ENCODE peak calls at places on chromosomes 5 and 9, in six cellular contexts. E, F, D, J, L and O are unnamed samples.

GRCh38 chr5:145495741-145496140 is 339.4 kb downstream of the PRELID2 start:
- DNase-seq in E (no peak), F (peak), D (no peak), J (no peak), L (peak), O (no peak)

GRCh38 chr9:128420651-128421473 is at the start of gene CERCAM:
- DNase-seq in E (peak), F (no peak), D (peak), J (peak), L (peak), O (peak)

GRCh38 chr5:150601774-150602345 is 38.6 kb upstream of the SYNPO start:
- DNase-seq in E (peak), F (no peak), D (no peak), J (no peak), L (no peak), O (no peak)

GRCh38 chr5:1930880-1931589 is 48.3 kb upstream of the IRX4 start:
- DNase-seq in E (peak), F (no peak), D (peak), J (no peak), L (peak), O (peak)

GRCh38 chr5:147046226-147046625 is 167.7 kb upstream of the PPP2R2B start:
- DNase-seq in E (no peak), F (no peak), D (no peak), J (no peak), L (no peak), O (no peak)

GRCh38 chr9:113520109-113520642 is 56.6 kb downstream of the RGS3 start:
- DNase-seq in E (no peak), F (peak), D (no peak), J (no peak), L (peak), O (no peak)

GRCh38 chr5:126998201-126998631 is 32.1 kb downstream of the MARCHF3 start:
- DNase-seq in E (no peak), F (no peak), D (no peak), J (peak), L (no peak), O (no peak)

GRCh38 chr5:179763215-179763945 is 30.4 kb upstream of the LTC4S start:
- DNase-seq in E (peak), F (peak), D (peak), J (peak), L (peak), O (peak)

GRCh38 chr5:4879693-4880303 is 260.3 kb upstream of the ADAMTS16 start:
- DNase-seq in E (no peak), F (peak), D (peak), J (peak), L (peak), O (peak)

GRCh38 chr5:151661968-151662732 is 24.6 kb downstream of the SPARC start:
- DNase-seq in E (no peak), F (peak), D (no peak), J (no peak), L (no peak), O (no peak)
- H3K4me3 ChIP-seq in E (no peak), F (no peak), D (no peak), J (no peak), L (no peak), O (no peak)

DNA sequence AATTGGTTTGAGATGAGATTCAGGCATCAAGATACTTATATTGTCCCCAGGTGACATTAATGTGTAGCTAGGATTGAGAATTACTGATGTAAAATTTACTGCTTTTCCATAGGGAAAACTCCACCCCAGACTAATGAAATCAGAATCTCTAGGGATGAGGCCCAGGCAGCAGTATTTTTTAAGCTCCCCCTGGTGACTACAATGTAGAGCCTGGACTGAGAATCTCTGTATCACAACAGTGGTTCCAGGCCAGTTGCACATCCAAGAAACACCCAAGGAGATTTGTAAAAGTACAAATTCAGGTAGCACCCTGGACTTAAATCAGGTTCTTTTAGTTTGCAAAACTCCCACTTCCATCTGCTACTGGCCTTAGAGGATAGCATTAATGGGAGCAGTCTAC is 185.7 kb downstream of the MARCHF11 start:
- DNase-seq in E (no peak), F (peak), D (no peak), J (no peak), L (no peak), O (peak)
- TF ChIP-seq CTCF in E (no peak), F (no peak), D (peak), J (no peak), L (no peak), O (peak)

GRCh38 chr5:57780959-57781325 is 298.3 kb upstream of the ACTBL2 start:
- DNase-seq in E (no peak), F (no peak), D (no peak), J (no peak), L (no peak), O (no peak)

GRCh38 chr5:57785946-57786345 is 303.3 kb upstream of the ACTBL2 start:
- DNase-seq in E (no peak), F (no peak), D (no peak), J (no peak), L (no peak), O (no peak)

GRCh38 chr5:57780306-57780958 is 297.8 kb upstream of the ACTBL2 start:
- DNase-seq in E (peak), F (no peak), D (no peak), J (no peak), L (no peak), O (no peak)

GRCh38 chr5:57783693-57784092 is 301.1 kb upstream of the ACTBL2 start:
- DNase-seq in E (no peak), F (no peak), D (no peak), J (no peak), L (no peak), O (no peak)

GRCh38 chr5:57784106-57784505 is 301.5 kb upstream of the ACTBL2 start:
- DNase-seq in E (no peak), F (peak), D (no peak), J (no peak), L (no peak), O (no peak)
- H3K4me3 ChIP-seq in E (no peak), F (no peak), D (no peak), J (no peak), L (no peak), O (no peak)

GRCh38 chr5:57280811-57281301 is 107.0 kb downstream of the GPBP1 start:
- DNase-seq in E (no peak), F (peak), D (no peak), J (no peak), L (no peak), O (no peak)

GRCh38 chr5:57276353-57276752 is 102.5 kb downstream of the GPBP1 start:
- DNase-seq in E (no peak), F (no peak), D (no peak), J (no peak), L (no peak), O (no peak)

GRCh38 chr5:57277085-57277484 is 103.2 kb downstream of the GPBP1 start:
- DNase-seq in E (no peak), F (peak), D (no peak), J (no peak), L (no peak), O (no peak)
- TF ChIP-seq CTCF in E (no peak), F (no peak), D (peak), J (peak), L (no peak), O (peak)

GRCh38 chr9:132833451-132834130 is 44.5 kb downstream of the AK8 start:
- DNase-seq in E (no peak), F (no peak), D (no peak), J (no peak), L (no peak), O (peak)
- H3K4me3 ChIP-seq in E (no peak), F (no peak), D (peak), J (no peak), L (no peak), O (no peak)